ENCODE peak calls at places on chromosomes 13 and 19, in five cellular contexts. One of them, this sample, is unnamed.

GRCh38 chr19:54266133-54266532 is 9.1 kb upstream of the LILRB5 start:
- DNase-seq in neural progenitor cell: peak; percentile 92
- DNase-seq in progenitor cell of endocrine pancreas: peak; percentile 82
- DNase-seq in naive thymus-derived CD8-positive, alpha-beta T cell: peak; percentile 60
- DNase-seq in Caki2: peak; percentile 47
- DNase-seq in this sample: peak; percentile 22

GRCh38 chr19:8631425-8631819 is 989 bp downstream of the NFILZ start:
- DNase-seq in neural progenitor cell: peak; percentile 87
- DNase-seq in progenitor cell of endocrine pancreas: no peak
- DNase-seq in naive thymus-derived CD8-positive, alpha-beta T cell: no peak
- DNase-seq in Caki2: no peak
- DNase-seq in this sample: no peak

GRCh38 chr19:4543856-4544647 is 4.2 kb upstream of the LRG1 start:
- DNase-seq in neural progenitor cell: no peak
- DNase-seq in progenitor cell of endocrine pancreas: no peak
- DNase-seq in naive thymus-derived CD8-positive, alpha-beta T cell: no peak
- DNase-seq in Caki2: no peak
- DNase-seq in this sample: no peak

GRCh38 chr19:50486823-50487515 is 10.3 kb upstream of the GARIN5A start:
- DNase-seq in neural progenitor cell: peak; percentile 68
- DNase-seq in progenitor cell of endocrine pancreas: no peak
- DNase-seq in naive thymus-derived CD8-positive, alpha-beta T cell: peak; percentile 53
- DNase-seq in Caki2: peak; percentile 46
- DNase-seq in this sample: no peak

GRCh38 chr19:6100284-6100915 is 9.9 kb downstream of the RFX2 start:
- DNase-seq in neural progenitor cell: no peak
- DNase-seq in progenitor cell of endocrine pancreas: no peak
- DNase-seq in naive thymus-derived CD8-positive, alpha-beta T cell: no peak
- DNase-seq in Caki2: no peak
- DNase-seq in this sample: no peak

GRCh38 chr13:111423168-111423785 is 102.8 kb downstream of the TEX29 start:
- DNase-seq in neural progenitor cell: no peak
- DNase-seq in progenitor cell of endocrine pancreas: no peak
- DNase-seq in naive thymus-derived CD8-positive, alpha-beta T cell: no peak
- DNase-seq in Caki2: peak; percentile 42
- DNase-seq in this sample: no peak

GRCh38 chr19:15464394-15465385 is at the start of gene RASAL3:
- DNase-seq in neural progenitor cell: no peak
- DNase-seq in progenitor cell of endocrine pancreas: no peak
- DNase-seq in naive thymus-derived CD8-positive, alpha-beta T cell: peak; percentile 47
- DNase-seq in Caki2: no peak
- DNase-seq in this sample: no peak

GRCh38 chr13:69603144-69603853 is 504.3 kb upstream of the ATXN8OS start:
- DNase-seq in neural progenitor cell: no peak
- DNase-seq in progenitor cell of endocrine pancreas: no peak
- DNase-seq in naive thymus-derived CD8-positive, alpha-beta T cell: no peak
- DNase-seq in Caki2: no peak
- DNase-seq in this sample: no peak

GRCh38 chr19:8423821-8424223 is 10.7 kb downstream of the MARCHF2 start:
- DNase-seq in neural progenitor cell: no peak
- DNase-seq in progenitor cell of endocrine pancreas: peak; percentile 25
- DNase-seq in naive thymus-derived CD8-positive, alpha-beta T cell: no peak
- DNase-seq in Caki2: peak; percentile 91
- DNase-seq in this sample: peak; percentile 94

GRCh38 chr19:10471909-10472308 is 31.2 kb downstream of the KEAP1 start:
- DNase-seq in neural progenitor cell: no peak
- DNase-seq in progenitor cell of endocrine pancreas: no peak
- DNase-seq in naive thymus-derived CD8-positive, alpha-beta T cell: no peak
- DNase-seq in Caki2: no peak
- DNase-seq in this sample: peak; percentile 48

GRCh38 chr19:17735410-17735809 is 15.9 kb upstream of the FCHO1 start:
- DNase-seq in neural progenitor cell: no peak
- DNase-seq in progenitor cell of endocrine pancreas: no peak
- DNase-seq in naive thymus-derived CD8-positive, alpha-beta T cell: no peak
- DNase-seq in Caki2: no peak
- DNase-seq in this sample: no peak

GRCh38 chr19:5054551-5055456 is 85.9 kb downstream of the KDM4B start:
- DNase-seq in neural progenitor cell: no peak
- DNase-seq in progenitor cell of endocrine pancreas: no peak
- DNase-seq in naive thymus-derived CD8-positive, alpha-beta T cell: no peak
- DNase-seq in Caki2: no peak
- DNase-seq in this sample: no peak

GRCh38 chr19:45705710-45706415 is 13.4 kb downstream of the QPCTL start:
- DNase-seq in neural progenitor cell: no peak
- DNase-seq in progenitor cell of endocrine pancreas: no peak
- DNase-seq in naive thymus-derived CD8-positive, alpha-beta T cell: no peak
- DNase-seq in Caki2: no peak
- DNase-seq in this sample: no peak

GRCh38 chr13:112968910-112969691 is at the start of gene MCF2L:
- DNase-seq in neural progenitor cell: peak; percentile 68
- DNase-seq in progenitor cell of endocrine pancreas: no peak
- DNase-seq in naive thymus-derived CD8-positive, alpha-beta T cell: peak; percentile 75
- DNase-seq in Caki2: no peak
- DNase-seq in this sample: no peak

GRCh38 chr13:94524407-94524806 is 44.9 kb upstream of the DCT start:
- DNase-seq in neural progenitor cell: no peak
- DNase-seq in progenitor cell of endocrine pancreas: no peak
- DNase-seq in naive thymus-derived CD8-positive, alpha-beta T cell: no peak
- DNase-seq in Caki2: no peak
- DNase-seq in this sample: no peak

GRCh38 chr13:76812206-76812882 is 73.9 kb downstream of the KCTD12 start:
- DNase-seq in neural progenitor cell: no peak
- DNase-seq in progenitor cell of endocrine pancreas: no peak
- DNase-seq in naive thymus-derived CD8-positive, alpha-beta T cell: no peak
- DNase-seq in Caki2: no peak
- DNase-seq in this sample: no peak

GRCh38 chr19:3364501-3364858 is 1.9 kb upstream of the NFIC start:
- DNase-seq in neural progenitor cell: no peak
- DNase-seq in progenitor cell of endocrine pancreas: no peak
- DNase-seq in naive thymus-derived CD8-positive, alpha-beta T cell: no peak
- DNase-seq in Caki2: no peak
- DNase-seq in this sample: no peak

GRCh38 chr13:100014621-100015020 is 33.0 kb downstream of the ZIC2 start:
- DNase-seq in neural progenitor cell: no peak
- DNase-seq in progenitor cell of endocrine pancreas: no peak
- DNase-seq in naive thymus-derived CD8-positive, alpha-beta T cell: no peak
- DNase-seq in Caki2: no peak
- DNase-seq in this sample: no peak

GRCh38 chr13:92804346-92804745 is 422.3 kb upstream of the GPC6 start:
- DNase-seq in neural progenitor cell: no peak
- DNase-seq in progenitor cell of endocrine pancreas: no peak
- DNase-seq in naive thymus-derived CD8-positive, alpha-beta T cell: no peak
- DNase-seq in Caki2: no peak
- DNase-seq in this sample: peak; percentile 29

GRCh38 chr19:18500376-18500775 is 21.5 kb downstream of the ELL start:
- DNase-seq in neural progenitor cell: no peak
- DNase-seq in progenitor cell of endocrine pancreas: no peak
- DNase-seq in naive thymus-derived CD8-positive, alpha-beta T cell: no peak
- DNase-seq in Caki2: no peak
- DNase-seq in this sample: no peak

GRCh38 chr19:15280915-15281683 is 48.9 kb upstream of the EPHX3 start:
- DNase-seq in neural progenitor cell: peak; percentile 96
- DNase-seq in progenitor cell of endocrine pancreas: no peak
- DNase-seq in naive thymus-derived CD8-positive, alpha-beta T cell: no peak
- DNase-seq in Caki2: peak; percentile 47
- DNase-seq in this sample: peak; percentile 14

GRCh38 chr13:96898855-96899254 is 95.4 kb downstream of the OXGR1 start:
- DNase-seq in neural progenitor cell: peak; percentile 28
- DNase-seq in progenitor cell of endocrine pancreas: no peak
- DNase-seq in naive thymus-derived CD8-positive, alpha-beta T cell: no peak
- DNase-seq in Caki2: no peak
- DNase-seq in this sample: no peak

GRCh38 chr19:540867-541637 is 2.8 kb upstream of the GZMM start:
- DNase-seq in neural progenitor cell: no peak
- DNase-seq in progenitor cell of endocrine pancreas: no peak
- DNase-seq in naive thymus-derived CD8-positive, alpha-beta T cell: no peak
- DNase-seq in Caki2: no peak
- DNase-seq in this sample: no peak

GRCh38 chr19:23957660-23958281 is 43.1 kb downstream of the ZNF726 start:
- DNase-seq in neural progenitor cell: no peak
- DNase-seq in progenitor cell of endocrine pancreas: no peak
- DNase-seq in naive thymus-derived CD8-positive, alpha-beta T cell: no peak
- DNase-seq in Caki2: peak; percentile 92
- DNase-seq in this sample: peak; percentile 87

GRCh38 chr13:64723735-64724134 is 2506.4 kb downstream of the PCDH9 start:
- DNase-seq in neural progenitor cell: no peak
- DNase-seq in progenitor cell of endocrine pancreas: no peak
- DNase-seq in naive thymus-derived CD8-positive, alpha-beta T cell: no peak
- DNase-seq in Caki2: peak; percentile 78
- DNase-seq in this sample: peak; percentile 94

GRCh38 chr19:719081-719512 is 10.4 kb downstream of the PALM start:
- DNase-seq in neural progenitor cell: no peak
- DNase-seq in progenitor cell of endocrine pancreas: no peak
- DNase-seq in naive thymus-derived CD8-positive, alpha-beta T cell: no peak
- DNase-seq in Caki2: no peak
- DNase-seq in this sample: no peak

GRCh38 chr19:18839465-18840287 is 7.9 kb downstream of the UPF1 start:
- DNase-seq in neural progenitor cell: no peak
- DNase-seq in progenitor cell of endocrine pancreas: no peak
- DNase-seq in naive thymus-derived CD8-positive, alpha-beta T cell: no peak
- DNase-seq in Caki2: no peak
- DNase-seq in this sample: no peak

GRCh38 chr19:46731007-46731501 is 14.1 kb upstream of the PRKD2 start:
- DNase-seq in neural progenitor cell: no peak
- DNase-seq in progenitor cell of endocrine pancreas: no peak
- DNase-seq in naive thymus-derived CD8-positive, alpha-beta T cell: no peak
- DNase-seq in Caki2: peak; percentile 86
- DNase-seq in this sample: peak; percentile 94

GRCh38 chr19:38736036-38736412 is 8.2 kb downstream of the CAPN12 start:
- DNase-seq in neural progenitor cell: peak; percentile 82
- DNase-seq in progenitor cell of endocrine pancreas: no peak
- DNase-seq in naive thymus-derived CD8-positive, alpha-beta T cell: peak; percentile 39
- DNase-seq in Caki2: no peak
- DNase-seq in this sample: no peak

GRCh38 chr19:16018801-16019551 is 57.3 kb upstream of the TPM4 start:
- DNase-seq in neural progenitor cell: no peak
- DNase-seq in progenitor cell of endocrine pancreas: no peak
- DNase-seq in naive thymus-derived CD8-positive, alpha-beta T cell: no peak
- DNase-seq in Caki2: no peak
- DNase-seq in this sample: no peak

GRCh38 chr13:43657485-43657884 is 129.3 kb downstream of the ENOX1 start:
- DNase-seq in neural progenitor cell: no peak
- DNase-seq in progenitor cell of endocrine pancreas: no peak
- DNase-seq in naive thymus-derived CD8-positive, alpha-beta T cell: no peak
- DNase-seq in Caki2: no peak
- DNase-seq in this sample: no peak

GRCh38 chr13:47213057-47213456 is 316.2 kb upstream of the HTR2A start:
- DNase-seq in neural progenitor cell: no peak
- DNase-seq in progenitor cell of endocrine pancreas: no peak
- DNase-seq in naive thymus-derived CD8-positive, alpha-beta T cell: no peak
- DNase-seq in Caki2: no peak
- DNase-seq in this sample: no peak

GRCh38 chr13:23427342-23428182 is 5.9 kb downstream of the SACS start:
- DNase-seq in neural progenitor cell: no peak
- DNase-seq in progenitor cell of endocrine pancreas: no peak
- DNase-seq in naive thymus-derived CD8-positive, alpha-beta T cell: no peak
- DNase-seq in Caki2: peak; percentile 89
- DNase-seq in this sample: peak; percentile 97

GRCh38 chr13:98174321-98174720 is 2.7 kb downstream of the RNF113B start:
- DNase-seq in neural progenitor cell: no peak
- DNase-seq in progenitor cell of endocrine pancreas: no peak
- DNase-seq in naive thymus-derived CD8-positive, alpha-beta T cell: no peak
- DNase-seq in Caki2: no peak
- DNase-seq in this sample: no peak

GRCh38 chr13:40597735-40598365 is 68.6 kb downstream of the FOXO1 start:
- DNase-seq in neural progenitor cell: peak; percentile 15
- DNase-seq in progenitor cell of endocrine pancreas: no peak
- DNase-seq in naive thymus-derived CD8-positive, alpha-beta T cell: no peak
- DNase-seq in Caki2: no peak
- DNase-seq in this sample: no peak

GRCh38 chr13:22770891-22771290 is 409.9 kb upstream of the SGCG start:
- DNase-seq in neural progenitor cell: no peak
- DNase-seq in progenitor cell of endocrine pancreas: no peak
- DNase-seq in naive thymus-derived CD8-positive, alpha-beta T cell: no peak
- DNase-seq in Caki2: no peak
- DNase-seq in this sample: no peak

GRCh38 chr13:48210178-48210577 is 22.8 kb upstream of the ITM2B start:
- DNase-seq in neural progenitor cell: no peak
- DNase-seq in progenitor cell of endocrine pancreas: no peak
- DNase-seq in naive thymus-derived CD8-positive, alpha-beta T cell: no peak
- DNase-seq in Caki2: peak; percentile 45
- DNase-seq in this sample: peak; percentile 73

GRCh38 chr13:99686157-99686572 is 184.9 kb downstream of the TM9SF2 start:
- DNase-seq in neural progenitor cell: peak; percentile 30
- DNase-seq in progenitor cell of endocrine pancreas: no peak
- DNase-seq in naive thymus-derived CD8-positive, alpha-beta T cell: no peak
- DNase-seq in Caki2: no peak
- DNase-seq in this sample: peak; percentile 28